ENCODE peak calls at places on chromosomes 12 and 14, in four cellular contexts. I, B, X and A are unnamed samples.

GRCh38 chr12:5430639-5431603 is 987 bp upstream of the NTF3 start:
- DNase-seq in I (no peak), B (no peak), X (no peak), A (no peak)

GRCh38 chr14:72270341-72270740 is 338.1 kb downstream of the RGS6 start:
- DNase-seq in I (peak), B (no peak), X (no peak), A (no peak)

GRCh38 chr12:24846689-24847088 is 102.2 kb downstream of the BCAT1 start:
- DNase-seq in I (no peak), B (no peak), X (no peak), A (no peak)

GRCh38 chr12:105041186-105041585 is 43.1 kb downstream of the ALDH1L2 start:
- DNase-seq in I (no peak), B (no peak), X (no peak), A (no peak)

GRCh38 chr14:105364100-105364708 is 34.1 kb upstream of the TEX22 start:
- DNase-seq in I (no peak), B (peak), X (peak), A (no peak)

GRCh38 chr12:48061943-48062719 is 43.7 kb downstream of the SENP1 start:
- DNase-seq in I (no peak), B (no peak), X (no peak), A (no peak)

GRCh38 chr14:75842624-75843023 is 139.2 kb downstream of the TGFB3 start:
- DNase-seq in I (no peak), B (no peak), X (no peak), A (no peak)

GRCh38 chr14:89308232-89308959 is 108.6 kb downstream of the FOXN3 start:
- DNase-seq in I (no peak), B (no peak), X (no peak), A (no peak)

GRCh38 chr14:104797112-104798044 is 1.8 kb upstream of the AKT1 start:
- DNase-seq in I (no peak), B (peak), X (no peak), A (no peak)

GRCh38 chr12:50187084-50187900 is 20.1 kb upstream of the CERS5 start:
- DNase-seq in I (no peak), B (no peak), X (no peak), A (no peak)

GRCh38 chr12:116735951-116736599 is 1.8 kb downstream of the SPRING1 start:
- DNase-seq in I (no peak), B (no peak), X (no peak), A (no peak)

GRCh38 chr14:36582011-36582873 is at the start of gene NKX2-8:
- DNase-seq in I (no peak), B (no peak), X (no peak), A (no peak)

GRCh38 chr14:99946652-99947489 is 118.4 kb upstream of the EVL start:
- DNase-seq in I (no peak), B (peak), X (peak), A (no peak)

GRCh38 chr12:80216890-80217559 is 117.7 kb downstream of the OTOGL start:
- DNase-seq in I (no peak), B (peak), X (no peak), A (peak)

GRCh38 chr12:57609091-57609780 is 2.0 kb upstream of the ARHGEF25 start:
- DNase-seq in I (no peak), B (peak), X (no peak), A (no peak)
- H3K27ac ChIP-seq in I (no peak), B (peak), X (no peak), A (no peak)

GRCh38 chr12:94266796-94267529 is 118.6 kb downstream of the PLXNC1 start:
- DNase-seq in I (no peak), B (no peak), X (no peak), A (no peak)
- H3K27ac ChIP-seq in I (no peak), B (no peak), X (no peak), A (no peak)

DNA sequence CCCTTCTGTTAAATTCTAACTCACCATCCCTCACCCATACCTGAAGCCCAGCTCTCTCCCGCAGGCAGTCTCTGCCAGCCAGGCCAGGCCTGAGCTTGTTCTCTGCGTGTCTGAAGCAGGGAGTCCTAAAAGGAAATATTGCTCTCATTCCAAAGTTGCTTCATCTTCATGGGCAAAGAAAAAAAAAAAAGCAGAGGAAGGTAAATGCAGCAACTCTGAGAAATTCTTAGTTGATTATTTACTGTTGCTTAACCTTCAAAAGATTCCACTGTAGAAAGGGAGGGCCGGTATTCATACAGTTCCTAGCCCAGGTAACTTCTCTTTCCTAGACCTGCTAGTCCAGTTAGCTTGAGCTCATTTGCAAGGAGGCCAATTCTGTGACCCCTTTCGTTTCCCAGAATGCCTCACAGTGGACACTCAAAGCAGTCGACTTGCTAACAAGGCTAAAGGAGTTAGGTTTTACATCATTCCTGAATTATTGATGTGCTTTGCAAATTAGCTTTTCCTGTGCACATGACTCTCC is 193.5 kb upstream of the EEA1 start:
- DNase-seq in I (no peak), B (no peak), X (no peak), A (no peak)
- H3K27ac ChIP-seq in I (no peak), B (no peak), X (no peak), A (no peak)

DNA sequence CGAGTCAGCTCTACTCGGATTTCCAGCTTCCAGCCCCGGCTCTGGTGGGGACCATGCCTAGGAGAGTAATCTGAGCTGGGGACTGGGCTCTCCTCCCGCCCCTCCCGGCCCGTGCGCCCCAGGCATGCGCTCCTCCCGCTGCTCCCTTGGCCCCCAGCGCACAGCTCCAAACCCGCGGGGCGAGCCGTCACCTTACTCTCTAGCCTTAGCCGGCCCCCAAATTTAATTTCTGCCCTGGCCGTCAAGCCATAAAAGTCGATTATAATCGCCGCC is 41.7 kb upstream of the CAPRIN2 start:
- DNase-seq in I (no peak), B (peak), X (no peak), A (no peak)
- H3K27ac ChIP-seq in I (no peak), B (no peak), X (no peak), A (no peak)

DNA sequence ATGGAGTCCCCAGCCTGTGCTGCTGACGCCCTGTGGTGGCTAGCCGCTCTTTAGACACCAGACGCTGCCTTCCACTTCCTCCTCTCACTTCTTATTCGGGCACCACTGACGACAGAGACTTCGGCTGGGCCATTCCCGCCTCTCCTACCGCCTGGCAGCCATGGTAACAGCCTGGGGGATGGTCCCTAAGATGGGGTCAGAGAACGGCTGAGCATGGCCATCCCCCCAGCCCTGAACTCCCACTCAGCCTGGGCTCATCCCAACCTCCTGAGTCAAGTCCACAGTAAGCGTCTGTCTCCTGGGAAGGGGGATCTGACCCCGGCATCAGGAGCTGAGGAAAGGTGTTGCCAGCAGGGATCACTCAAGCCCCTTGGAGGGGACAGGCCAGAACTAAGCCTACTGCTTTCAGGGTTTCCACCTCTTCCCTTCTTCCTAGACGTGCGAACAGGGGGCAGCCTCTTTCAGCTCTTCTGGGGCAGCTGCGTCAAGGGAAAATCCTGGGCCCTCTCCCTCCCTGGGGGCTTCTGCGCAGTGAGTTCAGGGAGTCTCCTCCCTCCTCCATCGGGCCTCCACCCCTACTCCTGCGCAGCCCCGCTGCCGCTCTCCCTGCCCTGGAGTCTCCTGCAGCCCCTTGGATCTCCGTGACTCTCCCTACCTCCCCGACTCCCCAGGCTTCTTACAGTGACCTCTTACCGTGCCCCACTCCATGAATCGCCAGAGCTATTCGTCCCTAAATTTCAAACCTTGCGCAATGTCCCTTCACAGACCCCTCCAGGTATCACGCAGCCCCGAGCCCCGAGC is 643 bp upstream of the TAMALIN start:
- DNase-seq in I (peak), B (no peak), X (no peak), A (peak)
- H3K27ac ChIP-seq in I (peak), B (no peak), X (no peak), A (peak)

GRCh38 chr14:74286736-74287135 is 16.0 kb downstream of the ABCD4 start:
- DNase-seq in I (no peak), B (no peak), X (no peak), A (no peak)
- H3K27ac ChIP-seq in I (peak), B (no peak), X (no peak), A (peak)

GRCh38 chr12:22034709-22035506 is 11.1 kb upstream of the CMAS start:
- DNase-seq in I (no peak), B (no peak), X (no peak), A (no peak)
- H3K27ac ChIP-seq in I (no peak), B (no peak), X (no peak), A (no peak)

DNA sequence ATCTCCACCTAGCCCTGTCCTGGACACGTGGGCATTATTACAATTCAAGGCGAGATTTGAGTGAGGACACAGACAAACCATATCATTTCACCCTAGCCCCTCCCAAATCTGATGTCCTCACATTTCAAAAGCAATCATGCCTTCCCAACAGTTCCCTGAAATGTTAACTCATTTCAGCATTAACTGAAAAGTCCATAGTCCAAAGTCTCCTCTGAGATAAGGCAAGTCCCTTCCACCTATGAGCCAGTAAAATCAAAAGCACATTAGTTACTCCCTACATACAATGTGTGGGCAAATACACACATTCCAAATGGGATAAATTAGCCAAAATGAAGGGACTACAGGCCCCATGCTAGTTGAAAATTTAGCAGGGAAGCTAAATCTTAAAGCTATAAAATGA is 546.0 kb upstream of the LMO3 start:
- DNase-seq in I (no peak), B (no peak), X (no peak), A (no peak)
- H3K27ac ChIP-seq in I (no peak), B (no peak), X (no peak), A (no peak)